ENCODE peak calls at places on chromosomes 3 and 15, in five cellular contexts. K is T1000; Z is NCI-H460; J is activated effector memory CD4-positive, alpha-beta T cell treated with Interleukin-2 at 50 U/mL for 16 hours; B is upper lobe of right lung. M is an unnamed sample.

GRCh38 chr3:192675958-192676649 is 51.2 kb downstream of the FGF12 start:
- DNase-seq in Z (no peak), J (no peak), K (no peak), B (no peak), M (peak)

GRCh38 chr3:151283907-151284461 is 5.6 kb upstream of the P2RY14 start:
- DNase-seq in K (no peak), Z (no peak), B (no peak), J (no peak), M (peak)

GRCh38 chr3:36792342-36792741 is 28.0 kb upstream of the DCLK3 start:
- DNase-seq in K (no peak), Z (peak), B (no peak), J (no peak), M (peak)

GRCh38 chr15:67422296-67422695 is 98.6 kb upstream of the C15orf61 start:
- DNase-seq in K (no peak), Z (no peak), B (no peak), J (no peak), M (no peak)

GRCh38 chr3:76099956-76100355 is 314.6 kb upstream of the ZNF717 start:
- DNase-seq in Z (no peak), J (no peak), K (no peak), B (no peak), M (no peak)

GRCh38 chr3:14319654-14320182 is 82.7 kb upstream of the SLC6A6 start:
- DNase-seq in J (no peak), K (peak), Z (peak), B (no peak), M (peak)

GRCh38 chr3:195697582-195698324 is 23.0 kb upstream of the MUC20 start:
- DNase-seq in J (no peak), Z (peak), K (no peak), B (no peak), M (no peak)

GRCh38 chr15:26656080-26656479 is 116.8 kb downstream of the GABRB3 start:
- DNase-seq in J (no peak), K (no peak), Z (no peak), B (no peak), M (no peak)

GRCh38 chr3:120144267-120144666 is 50.0 kb upstream of the GSK3B start:
- DNase-seq in Z (no peak), K (no peak), B (no peak), J (no peak), M (no peak)

GRCh38 chr3:194220776-194221735 is 85.1 kb downstream of the HES1 start:
- DNase-seq in Z (no peak), K (no peak), B (no peak), J (no peak), M (no peak)